ENCODE peak calls at places on chromosomes 7 and 10, in four cellular contexts. R is stomach, Q is uterus, W is neural progenitor cell. V is an unnamed sample.

GRCh38 chr10:14093735-14094484 is 236.8 kb downstream of the FRMD4A start:
- DNase-seq in W (peak), R (no peak), Q (no peak), V (no peak)

GRCh38 chr7:24365606-24366005 is 81.6 kb downstream of the NPY start:
- DNase-seq in Q (no peak), W (no peak), R (no peak), V (no peak)

GRCh38 chr10:43204943-43205671 is 61.8 kb downstream of the RASGEF1A start:
- DNase-seq in Q (no peak), R (peak), W (peak), V (peak)

GRCh38 chr10:93680414-93681047 is 21.9 kb downstream of the FRA10AC1 start:
- DNase-seq in W (peak), R (no peak), Q (no peak), V (no peak)

GRCh38 chr10:12419279-12419847 is 70.0 kb downstream of the CAMK1D start:
- DNase-seq in W (no peak), R (no peak), Q (peak), V (no peak)

GRCh38 chr7:79770053-79770452 is 316.6 kb upstream of the MAGI2 start:
- DNase-seq in Q (no peak), R (no peak), W (no peak), V (no peak)

GRCh38 chr10:29926649-29927048 is 132.7 kb downstream of the JCAD start:
- DNase-seq in R (no peak), Q (no peak), W (peak), V (no peak)

GRCh38 chr10:35574924-35575352 is 30.2 kb upstream of the GJD4 start:
- DNase-seq in R (no peak), Q (no peak), W (no peak), V (no peak)

GRCh38 chr7:128391805-128392204 is 18.0 kb downstream of the IMPDH1 start:
- DNase-seq in W (no peak), R (no peak), Q (no peak), V (no peak)

GRCh38 chr10:5123886-5124285 is 29.7 kb downstream of the AKR1C3 start:
- DNase-seq in Q (no peak), W (no peak), R (no peak), V (no peak)

GRCh38 chr10:855079-855478 is 76.4 kb downstream of the LARP4B start:
- DNase-seq in R (no peak), Q (no peak), W (no peak), V (no peak)

GRCh38 chr10:995559-995926 is 7.3 kb downstream of the GTPBP4 start:
- DNase-seq in W (no peak), Q (no peak), R (no peak), V (no peak)

GRCh38 chr10:83427101-83427500 is 712.2 kb upstream of the GHITM start:
- DNase-seq in W (no peak), Q (no peak), R (no peak), V (no peak)

GRCh38 chr10:25552283-25552919 is 377.6 kb downstream of the GPR158 start:
- DNase-seq in R (no peak), Q (no peak), W (no peak), V (no peak)

GRCh38 chr10:123147635-123148413 is at the start of gene HMX2:
- DNase-seq in W (peak), Q (no peak), R (no peak), V (no peak)

GRCh38 chr10:92756233-92757065 is 66.7 kb downstream of the HHEX start:
- DNase-seq in R (no peak), W (no peak), Q (no peak), V (no peak)

GRCh38 chr7:36286241-36286640 is 103.4 kb upstream of the ANLN start:
- DNase-seq in R (no peak), W (no peak), Q (no peak), V (no peak)

GRCh38 chr7:150417863-150418262 is 32.6 kb upstream of the GIMAP8 start:
- DNase-seq in Q (no peak), W (no peak), R (no peak), V (no peak)

GRCh38 chr7:68246189-68246633 is 1249.6 kb downstream of the TYW1 start:
- DNase-seq in R (no peak), Q (no peak), W (peak), V (no peak)

GRCh38 chr10:124152781-124153600 is 59.6 kb upstream of the CHST15 start:
- DNase-seq in R (peak), Q (no peak), W (no peak), V (no peak)

GRCh38 chr7:123633553-123633952 is 22.1 kb upstream of the LMOD2 start:
- DNase-seq in W (no peak), Q (no peak), R (no peak), V (no peak)

GRCh38 chr7:51034531-51035264 is 252.0 kb upstream of the GRB10 start:
- DNase-seq in W (peak), Q (no peak), R (no peak), V (peak)

GRCh38 chr10:87505366-87506113 is 847 bp downstream of the MINPP1 start:
- DNase-seq in Q (peak), W (peak), R (peak), V (peak)

GRCh38 chr10:111131168-111131799 is 54.5 kb downstream of the ADRA2A start:
- DNase-seq in R (no peak), W (no peak), Q (no peak), V (no peak)

GRCh38 chr7:26127411-26127810 is 24.6 kb upstream of the NFE2L3 start:
- DNase-seq in W (no peak), R (no peak), Q (no peak), V (no peak)

GRCh38 chr7:103989785-103990775 is 622 bp upstream of the RELN start:
- DNase-seq in R (no peak), Q (no peak), W (peak), V (no peak)

GRCh38 chr7:142485617-142486226 is 227.9 kb upstream of the PRSS58 start:
- DNase-seq in R (no peak), W (peak), Q (no peak), V (no peak)
- TF ChIP-seq CTCF in R (no peak), W (peak), Q (no peak), V (no peak)

GRCh38 chr7:142331941-142332340 is 74.1 kb upstream of the PRSS58 start:
- DNase-seq in R (no peak), W (no peak), Q (no peak), V (no peak)
- H3K4me3 ChIP-seq in R (no peak), W (no peak), Q (no peak), V (no peak)

GRCh38 chr7:33805630-33806233 is 99.6 kb upstream of the BMPER start:
- DNase-seq in Q (peak), W (no peak), R (peak), V (no peak)

GRCh38 chr7:33809218-33809617 is 96.1 kb upstream of the BMPER start:
- DNase-seq in R (no peak), Q (no peak), W (no peak), V (no peak)

GRCh38 chr7:33806284-33807157 is 98.8 kb upstream of the BMPER start:
- DNase-seq in W (peak), Q (peak), R (peak), V (no peak)

GRCh38 chr7:33807158-33807530 is 98.2 kb upstream of the BMPER start:
- DNase-seq in R (no peak), W (no peak), Q (no peak), V (no peak)

GRCh38 chr7:33807779-33808482 is 97.4 kb upstream of the BMPER start:
- DNase-seq in W (peak), R (no peak), Q (no peak), V (no peak)
- TF ChIP-seq CTCF in W (peak), R (no peak), Q (no peak), V (no peak)

DNA sequence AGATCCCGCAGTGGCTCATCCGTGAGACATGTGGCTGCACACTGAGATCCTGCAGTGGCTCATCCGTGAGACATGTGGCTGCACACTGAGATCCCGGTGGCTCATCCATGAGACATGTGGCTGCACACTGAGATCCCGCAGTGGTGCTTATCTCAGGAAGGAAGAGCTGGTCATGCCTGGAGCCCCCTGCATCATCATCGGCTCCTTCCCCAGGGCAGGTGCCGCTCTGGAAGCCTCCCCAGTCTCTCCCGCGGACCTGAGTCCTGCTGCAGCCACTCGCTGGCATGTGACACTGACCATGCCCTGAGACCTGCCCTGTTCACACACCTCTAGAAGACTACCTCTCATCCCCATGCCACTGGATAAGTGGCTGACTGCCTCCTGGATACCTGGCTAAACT is 181.3 kb downstream of the PTPRN2 start:
- DNase-seq in R (no peak), W (no peak), Q (no peak), V (no peak)
- H3K4me3 ChIP-seq in R (no peak), W (no peak), Q (no peak), V (no peak)

GRCh38 chr7:12725575-12726316 is 38.3 kb downstream of the ARL4A start:
- DNase-seq in R (no peak), Q (no peak), W (no peak), V (no peak)
- TF ChIP-seq CTCF in R (no peak), Q (no peak), W (no peak), V (no peak)

GRCh38 chr7:143280160-143280559 is 4.6 kb upstream of the TMEM139 start:
- DNase-seq in Q (no peak), R (no peak), W (no peak), V (no peak)
- H3K4me3 ChIP-seq in Q (no peak), R (no peak), W (no peak), V (no peak)

GRCh38 chr7:138979226-138979979 is 1.8 kb downstream of the KIAA1549 start:
- DNase-seq in R (no peak), W (no peak), Q (no peak), V (no peak)
- TF ChIP-seq CTCF in R (no peak), W (peak), Q (no peak), V (no peak)

GRCh38 chr7:149322737-149323136 is 60.7 kb downstream of the ZNF783 start:
- DNase-seq in Q (no peak), W (no peak), R (no peak), V (no peak)

GRCh38 chr7:149320313-149321124 is 58.5 kb downstream of the ZNF783 start:
- DNase-seq in Q (no peak), R (no peak), W (no peak), V (no peak)

GRCh38 chr7:149319376-149319775 is 57.4 kb downstream of the ZNF783 start:
- DNase-seq in R (no peak), W (no peak), Q (no peak), V (no peak)

GRCh38 chr7:149325248-149325647 is 63.3 kb downstream of the ZNF783 start:
- DNase-seq in W (no peak), Q (no peak), R (no peak), V (no peak)

DNA sequence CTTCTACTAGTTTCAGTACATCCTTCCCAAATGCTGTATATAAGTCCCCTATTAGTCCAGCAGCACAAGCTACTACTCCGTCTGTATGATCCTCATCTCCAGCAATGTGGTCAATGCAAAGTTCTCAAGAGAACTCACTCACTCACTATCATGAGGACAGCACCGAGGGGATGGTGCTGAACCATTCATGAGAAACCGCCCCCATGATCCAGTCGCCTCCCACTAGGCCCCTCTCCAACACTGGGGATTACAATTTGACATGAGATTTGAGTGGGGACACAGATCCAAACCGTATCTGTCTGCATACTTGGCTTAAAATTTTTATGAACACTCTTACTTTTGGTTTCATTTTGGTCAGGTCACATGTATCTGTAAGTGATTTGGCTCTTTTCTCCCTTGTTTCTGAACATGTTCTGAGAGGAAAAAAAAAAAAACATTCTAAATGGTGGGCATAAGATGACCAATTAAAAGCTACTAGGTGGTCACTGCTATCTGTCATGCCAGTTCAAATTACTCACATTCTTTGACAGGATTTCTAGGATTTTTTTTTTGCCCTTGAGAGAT is 60.1 kb downstream of the ZNF783 start:
- DNase-seq in W (no peak), R (no peak), Q (no peak), V (no peak)
- H3K4me3 ChIP-seq in W (no peak), R (peak), Q (no peak), V (no peak)

GRCh38 chr7:73769481-73770001 is 529 bp downstream of the CLDN3 start:
- DNase-seq in W (no peak), R (no peak), Q (no peak), V (no peak)

GRCh38 chr7:73766556-73767229 is 3.4 kb downstream of the CLDN3 start:
- DNase-seq in Q (no peak), R (no peak), W (peak), V (no peak)

GRCh38 chr7:73770002-73770859 is at the start of gene CLDN3:
- DNase-seq in W (peak), R (peak), Q (no peak), V (no peak)

GRCh38 chr7:73770860-73771665 is 993 bp upstream of the CLDN3 start:
- DNase-seq in Q (no peak), R (no peak), W (no peak), V (no peak)

GRCh38 chr7:73768661-73769480 is 1.2 kb downstream of the CLDN3 start:
- DNase-seq in Q (no peak), R (no peak), W (no peak), V (no peak)
- TF ChIP-seq CTCF in Q (no peak), R (no peak), W (no peak), V (no peak)